ENCODE peak calls at places on chromosomes 13 and 19, in eight cellular contexts. I is cardiac muscle cell, K is upper lobe of right lung, S is uterus, G is body of pancreas, Q is psoas muscle, R is heart left ventricle, U is keratinocyte. F is an unnamed sample.

GRCh38 chr13:99310382-99311031 is 3.3 kb upstream of the GPR183 start:
- DNase-seq in I (no peak), K (no peak), S (no peak), G (no peak), Q (no peak), R (no peak), U (no peak), F (peak; percentile 94)

GRCh38 chr13:75480691-75481175 is 1.2 kb downstream of the TBC1D4 start:
- DNase-seq in I (peak; percentile 56), K (peak; percentile 83), S (peak; percentile 44), G (peak; percentile 84), Q (peak; percentile 45), R (peak; percentile 51), U (no peak), F (peak; percentile 57)

GRCh38 chr19:14369399-14370168 is 11.7 kb upstream of the ADGRE5 start:
- DNase-seq in I (peak; percentile 17), K (no peak), S (peak; percentile 62), G (no peak), Q (no peak), R (peak; percentile 49), U (no peak), F (no peak)

GRCh38 chr19:39927076-39927475 is 7.4 kb downstream of the FCGBP start:
- DNase-seq in I (no peak), K (no peak), S (no peak), G (no peak), Q (no peak), R (no peak), U (no peak), F (no peak)

GRCh38 chr13:51518847-51519246 is 65.4 kb upstream of the WDFY2 start:
- DNase-seq in I (no peak), K (no peak), S (no peak), G (no peak), Q (no peak), R (no peak), U (no peak), F (no peak)

GRCh38 chr13:37884026-37884425 is 14.5 kb upstream of the TRPC4 start:
- DNase-seq in I (no peak), K (no peak), S (no peak), G (no peak), Q (no peak), R (no peak), U (no peak), F (no peak)

GRCh38 chr13:76894401-76895110 is 8.4 kb upstream of the KCTD12 start:
- DNase-seq in I (no peak), K (no peak), S (no peak), G (no peak), Q (no peak), R (no peak), U (no peak), F (no peak)

GRCh38 chr13:74136089-74136658 is 2.0 kb upstream of the KLF12 start:
- DNase-seq in I (peak; percentile 48), K (peak; percentile 64), S (peak; percentile 29), G (peak; percentile 16), Q (peak; percentile 21), R (peak; percentile 41), U (no peak), F (peak; percentile 65)

GRCh38 chr19:5119297-5119998 is 150.5 kb downstream of the KDM4B start:
- DNase-seq in I (no peak), K (no peak), S (no peak), G (no peak), Q (no peak), R (no peak), U (no peak), F (no peak)

GRCh38 chr13:20624213-20624612 is 57.3 kb downstream of the IFT88 start:
- DNase-seq in I (no peak), K (no peak), S (no peak), G (no peak), Q (no peak), R (no peak), U (no peak), F (no peak)

GRCh38 chr19:53212703-53213320 is 19.7 kb upstream of the ZNF665 start:
- DNase-seq in I (no peak), K (no peak), S (no peak), G (no peak), Q (no peak), R (no peak), U (no peak), F (no peak)

GRCh38 chr19:47644743-47645499 is 36.0 kb downstream of the BICRA start:
- DNase-seq in I (no peak), K (no peak), S (no peak), G (no peak), Q (no peak), R (no peak), U (no peak), F (no peak)

GRCh38 chr13:50369646-50370045 is 354.4 kb downstream of the KCNRG start:
- DNase-seq in I (peak; percentile 59), K (no peak), S (no peak), G (no peak), Q (no peak), R (no peak), U (no peak), F (no peak)

GRCh38 chr19:5128251-5128931 is 159.5 kb downstream of the KDM4B start:
- DNase-seq in I (peak; percentile 95), K (no peak), S (peak; percentile 67), G (peak; percentile 92), Q (peak; percentile 56), R (peak; percentile 75), U (no peak), F (peak; percentile 88)

GRCh38 chr19:17385878-17386611 is 8.0 kb downstream of the CCDC194 start:
- DNase-seq in I (peak; percentile 68), K (peak; percentile 83), S (peak; percentile 50), G (peak; percentile 65), Q (peak; percentile 66), R (peak; percentile 66), U (no peak), F (peak; percentile 57)

DNA sequence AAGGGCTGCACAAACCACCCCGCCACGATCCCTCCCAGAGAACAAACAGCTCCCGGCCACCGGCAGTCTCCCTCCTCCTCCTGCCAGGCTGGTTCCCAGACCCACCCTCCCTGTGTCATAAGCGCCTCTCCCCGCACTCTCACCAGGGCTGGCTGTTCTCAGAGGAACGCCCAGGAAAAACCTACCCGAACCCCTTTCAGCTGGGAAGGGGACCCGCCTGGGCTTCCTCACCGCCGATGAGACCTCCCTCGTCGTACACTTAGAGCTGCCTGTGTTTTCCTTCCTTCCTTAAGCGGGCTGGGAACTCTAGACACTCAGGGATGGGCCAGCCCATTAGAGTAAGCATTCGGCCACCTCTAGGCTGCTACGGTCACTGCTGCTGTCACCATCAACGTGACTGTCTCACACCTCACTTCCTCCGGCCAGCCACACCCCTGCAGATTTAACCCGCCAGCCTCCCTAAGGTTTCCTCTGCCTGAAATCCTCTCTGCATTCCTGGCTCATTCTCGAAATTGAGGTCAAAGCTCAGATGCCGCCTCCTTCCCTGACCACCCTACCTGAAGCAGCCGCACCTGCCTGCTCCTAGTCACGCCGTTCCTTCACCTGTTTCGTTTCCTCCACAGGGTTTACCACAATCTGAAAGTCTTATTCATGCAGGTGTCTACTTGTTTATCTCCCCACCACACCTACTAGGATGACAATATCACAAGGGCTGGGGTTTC is 6.3 kb upstream of the RDH13 start:
- DNase-seq in I (no peak), K (peak; percentile 79), S (no peak), G (peak; percentile 67), Q (no peak), R (peak; percentile 65), U (no peak), F (peak; percentile 32)
- H3K4me3 ChIP-seq in I (peak overlapping the region; percentile 15), K (peak overlapping the region; percentile 43), S (no peak overlapping the region), G (no peak overlapping the region), Q (no peak overlapping the region), R (peak overlapping the region; percentile 33), U (peak overlapping the region; percentile 19), F (no peak overlapping the region)

GRCh38 chr19:57665261-57665806 is 3.4 kb upstream of the ZSCAN4 start:
- DNase-seq in I (no peak), K (no peak), S (no peak), G (no peak), Q (no peak), R (no peak), U (no peak), F (no peak)
- H3K27ac ChIP-seq in I (peak overlapping the region; percentile 44), K (no peak overlapping the region), S (no peak overlapping the region), G (no peak overlapping the region), Q (no peak overlapping the region), R (no peak overlapping the region), U (no peak overlapping the region), F (no peak overlapping the region)

DNA sequence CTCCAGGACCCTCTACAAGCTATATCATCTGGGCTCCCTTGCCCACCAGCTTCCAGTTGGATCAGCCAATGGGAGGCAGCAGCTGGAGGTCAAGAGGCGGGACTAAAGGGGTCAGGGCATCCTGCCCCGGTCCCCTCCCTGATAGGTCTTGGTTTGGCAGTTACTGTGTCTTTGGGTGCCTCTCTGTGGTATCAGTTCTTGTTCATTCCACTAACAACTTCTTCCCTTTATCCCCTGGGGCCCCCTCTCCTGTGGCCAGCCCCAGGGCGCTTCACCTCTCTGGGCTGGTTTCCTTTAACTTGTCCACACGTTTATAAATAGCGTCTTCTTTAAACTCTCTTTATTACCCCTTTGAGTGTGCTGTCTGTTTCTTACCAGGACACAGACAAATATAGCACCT is 83.6 kb downstream of the DCT start:
- DNase-seq in I (peak; percentile 91), K (no peak), S (no peak), G (no peak), Q (no peak), R (no peak), U (no peak), F (no peak)
- H3K4me3 ChIP-seq in I (no peak overlapping the region), K (no peak overlapping the region), S (no peak overlapping the region), G (no peak overlapping the region), Q (no peak overlapping the region), R (no peak overlapping the region), U (no peak overlapping the region), F (no peak overlapping the region)

DNA sequence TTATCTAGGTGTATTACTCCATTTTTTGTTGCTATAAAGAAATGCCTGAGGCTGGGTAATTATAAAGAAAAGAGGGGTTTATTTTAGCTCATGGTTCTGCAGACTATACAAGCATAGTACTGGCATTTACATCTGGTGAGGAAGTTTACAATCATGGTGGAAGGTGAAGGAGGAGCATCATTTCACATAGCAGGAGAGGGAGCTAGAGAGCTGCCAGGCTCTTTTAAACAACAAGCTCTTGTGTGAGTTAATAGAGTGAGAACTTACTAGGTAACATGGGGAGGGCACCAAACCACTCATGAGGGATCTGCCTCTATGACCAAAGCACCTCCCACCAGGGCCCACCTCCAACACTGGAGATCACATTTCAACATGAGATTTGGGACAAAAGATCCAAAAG is 221.7 kb upstream of the GPC6 start:
- DNase-seq in I (no peak), K (no peak), S (no peak), G (no peak), Q (no peak), R (no peak), U (no peak), F (no peak)
- H3K27ac ChIP-seq in I (no peak overlapping the region), K (no peak overlapping the region), S (no peak overlapping the region), G (no peak overlapping the region), Q (no peak overlapping the region), R (no peak overlapping the region), U (no peak overlapping the region), F (no peak overlapping the region)

GRCh38 chr19:46634656-46635218 is 1.3 kb downstream of the GNG8 start:
- DNase-seq in I (no peak), K (peak; percentile 67), S (no peak), G (no peak), Q (no peak), R (no peak), U (no peak), F (no peak)
- H3K4me3 ChIP-seq in I (peak overlapping the region; percentile 25), K (no peak overlapping the region), S (peak overlapping the region; percentile 36), G (no peak overlapping the region), Q (no peak overlapping the region), R (peak overlapping the region; percentile 20), U (peak overlapping the region; percentile 18), F (no peak overlapping the region)

GRCh38 chr19:56217039-56217949 is 15.2 kb downstream of the ZSCAN5C start:
- DNase-seq in I (no peak), K (no peak), S (no peak), G (peak; percentile 13), Q (no peak), R (no peak), U (peak; percentile 13), F (no peak)
- H3K27ac ChIP-seq in I (no peak overlapping the region), K (no peak overlapping the region), S (no peak overlapping the region), G (no peak overlapping the region), Q (no peak overlapping the region), R (no peak overlapping the region), U (peak overlapping the region; percentile 40), F (no peak overlapping the region)

F was measured in mesenchymal stem cell.